ENCODE peak calls at places on chromosomes 2 and 18, in four cellular contexts. One of them, this sample, is unnamed.

GRCh38 chr2:11866358-11867335 is 120.2 kb downstream of the LPIN1 start:
- DNase-seq in heart left ventricle: no peak
- DNase-seq in sigmoid colon: no peak
- DNase-seq in esophagus muscularis mucosa: no peak
- DNase-seq in this sample: no peak

GRCh38 chr2:14909795-14910194 is 277.3 kb downstream of the LRATD1 start:
- DNase-seq in heart left ventricle: no peak
- DNase-seq in sigmoid colon: no peak
- DNase-seq in esophagus muscularis mucosa: no peak
- DNase-seq in this sample: no peak

GRCh38 chr2:105969552-105969951 is 224.5 kb downstream of the UXS1 start:
- DNase-seq in heart left ventricle: no peak
- DNase-seq in esophagus muscularis mucosa: no peak
- DNase-seq in sigmoid colon: no peak
- DNase-seq in this sample: no peak

GRCh38 chr2:209685963-209686362 is 85.7 kb upstream of the UNC80 start:
- DNase-seq in heart left ventricle: peak
- DNase-seq in esophagus muscularis mucosa: no peak
- DNase-seq in sigmoid colon: no peak
- DNase-seq in this sample: no peak

GRCh38 chr2:45008296-45009129 is 739 bp downstream of the SIX2 start:
- DNase-seq in heart left ventricle: no peak
- DNase-seq in esophagus muscularis mucosa: no peak
- DNase-seq in sigmoid colon: no peak
- DNase-seq in this sample: peak

GRCh38 chr2:189372688-189373257 is 68.5 kb upstream of the WDR75 start:
- DNase-seq in sigmoid colon: no peak
- DNase-seq in esophagus muscularis mucosa: no peak
- DNase-seq in heart left ventricle: no peak
- DNase-seq in this sample: no peak

GRCh38 chr2:194363878-194364277 is 1293.1 kb upstream of the SLC39A10 start:
- DNase-seq in heart left ventricle: no peak
- DNase-seq in esophagus muscularis mucosa: no peak
- DNase-seq in sigmoid colon: no peak
- DNase-seq in this sample: no peak

GRCh38 chr2:61134141-61134540 is 27.8 kb upstream of the C2orf74 start:
- DNase-seq in sigmoid colon: no peak
- DNase-seq in esophagus muscularis mucosa: no peak
- DNase-seq in heart left ventricle: no peak
- DNase-seq in this sample: no peak

GRCh38 chr18:45930953-45931352 is 36.2 kb downstream of the EPG5 start:
- DNase-seq in heart left ventricle: peak
- DNase-seq in esophagus muscularis mucosa: no peak
- DNase-seq in sigmoid colon: no peak
- DNase-seq in this sample: no peak

GRCh38 chr2:205739618-205740017 is 57.3 kb downstream of the NRP2 start:
- DNase-seq in sigmoid colon: no peak
- DNase-seq in heart left ventricle: no peak
- DNase-seq in esophagus muscularis mucosa: no peak
- DNase-seq in this sample: no peak

GRCh38 chr2:210363876-210364275 is 48.9 kb upstream of the MYL1 start:
- DNase-seq in sigmoid colon: no peak
- DNase-seq in esophagus muscularis mucosa: no peak
- DNase-seq in heart left ventricle: no peak
- DNase-seq in this sample: no peak

GRCh38 chr2:26492749-26493515 is 15.0 kb upstream of the OTOF start:
- DNase-seq in heart left ventricle: no peak
- DNase-seq in sigmoid colon: no peak
- DNase-seq in esophagus muscularis mucosa: no peak
- DNase-seq in this sample: no peak

GRCh38 chr2:57906152-57906732 is 140.4 kb upstream of the VRK2 start:
- DNase-seq in heart left ventricle: no peak
- DNase-seq in esophagus muscularis mucosa: no peak
- DNase-seq in sigmoid colon: no peak
- DNase-seq in this sample: no peak

DNA sequence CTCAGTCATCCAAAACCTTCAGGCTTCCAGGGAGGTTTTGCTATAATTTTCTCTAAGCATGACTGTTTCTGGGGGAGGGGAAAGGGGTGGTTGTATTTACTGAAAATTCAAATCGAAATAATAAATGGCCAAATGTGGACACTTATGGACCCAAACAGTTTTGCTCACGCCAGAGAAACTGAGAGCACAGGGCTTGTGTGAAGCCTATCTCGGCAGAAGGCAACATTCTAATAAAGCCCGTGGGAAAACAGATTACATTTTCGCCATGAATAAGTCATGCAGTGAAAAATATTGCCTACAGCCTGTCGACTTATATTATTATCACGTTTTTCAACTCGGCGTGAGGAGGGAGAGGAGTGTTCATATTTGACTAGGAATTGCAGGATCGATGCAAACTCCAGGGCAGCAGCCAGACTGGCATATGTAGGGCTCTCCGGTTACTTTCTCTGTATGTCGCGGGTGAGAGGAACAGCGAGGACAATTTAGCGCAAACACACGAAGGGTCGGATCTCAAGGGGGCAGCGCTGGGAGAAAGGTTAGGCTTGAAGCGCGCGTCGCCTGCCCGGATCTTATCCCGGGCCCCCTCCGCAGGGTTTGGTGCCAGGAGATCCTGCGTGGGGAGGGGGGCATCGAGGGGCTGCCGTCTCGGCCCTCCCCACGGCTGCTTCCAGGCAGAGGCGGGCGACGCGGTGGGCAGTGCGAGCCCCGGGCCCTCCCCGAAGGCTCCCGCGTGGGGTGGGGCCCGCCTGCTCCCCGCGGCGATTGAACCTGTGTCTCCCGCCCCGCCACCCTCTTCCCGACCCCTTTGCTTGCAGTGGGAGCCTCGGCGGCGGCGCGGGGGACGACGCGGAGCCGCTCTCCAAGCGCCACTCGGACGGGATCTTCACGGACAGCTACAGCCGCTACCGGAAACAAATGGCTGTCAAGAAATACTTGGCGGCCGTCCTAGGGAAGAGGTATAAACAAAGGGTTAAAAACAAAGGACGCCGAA is 4.3 kb downstream of the ADCYAP1 start:
- DNase-seq in sigmoid colon: no peak
- DNase-seq in esophagus muscularis mucosa: peak
- DNase-seq in heart left ventricle: no peak
- DNase-seq in this sample: no peak
- H3K4me3 ChIP-seq in sigmoid colon: peak
- H3K4me3 ChIP-seq in esophagus muscularis mucosa: peak
- H3K4me3 ChIP-seq in heart left ventricle: peak
- H3K4me3 ChIP-seq in this sample: peak

DNA sequence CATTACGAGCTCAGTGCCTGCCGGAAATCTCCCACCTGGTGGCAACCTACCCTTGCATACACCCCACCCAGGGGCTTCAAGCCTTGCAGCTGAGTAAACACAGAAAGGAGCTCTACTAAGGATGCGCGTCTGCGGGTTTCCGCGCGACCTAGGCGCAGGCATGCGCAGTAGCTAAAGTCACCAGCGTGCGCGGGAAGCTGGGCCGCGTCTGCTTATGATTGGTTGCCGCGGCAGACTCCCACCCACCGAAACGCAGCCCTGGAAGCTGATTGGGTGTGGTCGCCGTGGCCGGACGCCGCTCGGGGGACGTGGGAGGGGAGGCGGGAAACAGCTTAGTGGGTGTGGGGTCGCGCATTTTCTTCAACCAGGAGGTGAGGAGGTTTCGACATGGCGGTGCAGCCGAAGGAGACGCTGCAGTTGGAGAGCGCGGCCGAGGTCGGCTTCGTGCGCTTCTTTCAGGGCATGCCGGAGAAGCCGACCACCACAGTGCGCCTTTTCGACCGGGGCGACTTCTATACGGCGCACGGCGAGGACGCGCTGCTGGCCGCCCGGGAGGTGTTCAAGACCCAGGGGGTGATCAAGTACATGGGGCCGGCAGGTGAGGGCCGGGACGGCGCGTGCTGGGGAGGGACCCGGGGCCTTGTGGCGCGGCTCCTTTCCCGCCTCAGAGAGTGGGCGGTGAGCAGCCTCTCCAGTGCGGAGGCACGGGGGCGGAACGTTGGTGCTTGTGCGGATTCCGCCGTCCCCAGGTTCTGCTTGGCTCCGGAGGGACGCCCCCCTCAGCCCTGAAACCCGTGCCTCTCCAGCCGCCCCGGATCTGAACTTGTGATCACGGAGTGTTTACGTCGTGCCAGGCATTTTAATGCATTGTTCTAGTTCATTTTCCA is at the start of gene MSH2:
- DNase-seq in esophagus muscularis mucosa: peak
- DNase-seq in sigmoid colon: peak
- DNase-seq in heart left ventricle: peak
- DNase-seq in this sample: peak
- TF ChIP-seq POLR2A in esophagus muscularis mucosa: no peak
- TF ChIP-seq POLR2A in sigmoid colon: no peak
- TF ChIP-seq POLR2A in heart left ventricle: peak
- TF ChIP-seq POLR2A in this sample: no peak

GRCh38 chr2:3535467-3535793 is 16.1 kb upstream of the ADI1 start:
- DNase-seq in heart left ventricle: no peak
- DNase-seq in esophagus muscularis mucosa: no peak
- DNase-seq in sigmoid colon: no peak
- DNase-seq in this sample: no peak

GRCh38 chr2:3535794-3536681 is 16.7 kb upstream of the ADI1 start:
- DNase-seq in esophagus muscularis mucosa: no peak
- DNase-seq in sigmoid colon: peak
- DNase-seq in heart left ventricle: peak
- DNase-seq in this sample: peak

GRCh38 chr2:3539836-3540235 is 18.3 kb downstream of the RNASEH1 start:
- DNase-seq in sigmoid colon: no peak
- DNase-seq in esophagus muscularis mucosa: no peak
- DNase-seq in heart left ventricle: no peak
- DNase-seq in this sample: no peak

GRCh38 chr2:3534251-3534814 is 15.0 kb upstream of the ADI1 start:
- DNase-seq in sigmoid colon: no peak
- DNase-seq in heart left ventricle: no peak
- DNase-seq in esophagus muscularis mucosa: no peak
- DNase-seq in this sample: no peak

GRCh38 chr2:3536682-3537632 is 17.6 kb upstream of the ADI1 start:
- DNase-seq in esophagus muscularis mucosa: no peak
- DNase-seq in heart left ventricle: no peak
- DNase-seq in sigmoid colon: peak
- DNase-seq in this sample: no peak
- H3K4me3 ChIP-seq in esophagus muscularis mucosa: peak
- H3K4me3 ChIP-seq in heart left ventricle: peak
- H3K4me3 ChIP-seq in sigmoid colon: peak
- H3K4me3 ChIP-seq in this sample: peak

DNA sequence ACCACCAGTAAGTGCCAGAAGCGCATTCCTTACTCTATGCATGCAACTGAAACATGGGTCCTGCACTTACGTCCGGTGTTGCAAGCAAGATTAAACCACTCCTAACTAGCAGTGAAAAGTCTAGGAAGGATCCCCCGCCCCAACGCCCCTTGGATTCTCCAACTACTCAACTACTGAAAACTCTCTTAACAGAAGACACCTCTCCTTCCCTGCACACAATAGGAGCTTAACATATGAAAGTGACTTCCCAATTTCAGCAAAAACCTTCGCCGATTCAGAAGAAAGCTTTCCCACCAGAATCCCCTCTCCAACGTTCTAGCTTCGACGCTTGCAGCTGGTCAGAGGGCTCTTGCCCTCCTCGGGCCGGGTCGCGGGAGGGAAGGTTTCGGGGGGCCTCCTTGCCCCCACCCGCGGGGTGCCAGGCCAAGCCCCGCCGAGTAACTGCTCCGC is 572 bp downstream of the IWS1 start:
- DNase-seq in sigmoid colon: no peak
- DNase-seq in esophagus muscularis mucosa: no peak
- DNase-seq in heart left ventricle: no peak
- DNase-seq in this sample: no peak
- TF ChIP-seq POLR2A in sigmoid colon: no peak
- TF ChIP-seq POLR2A in esophagus muscularis mucosa: no peak
- TF ChIP-seq POLR2A in heart left ventricle: no peak
- TF ChIP-seq POLR2A in this sample: no peak

GRCh38 chr2:176187306-176188217 is 906 bp upstream of the HOXD1 start:
- DNase-seq in sigmoid colon: no peak
- DNase-seq in heart left ventricle: no peak
- DNase-seq in esophagus muscularis mucosa: no peak
- DNase-seq in this sample: no peak

GRCh38 chr2:176189666-176190641 is 1.5 kb downstream of the HOXD1 start:
- DNase-seq in sigmoid colon: no peak
- DNase-seq in esophagus muscularis mucosa: no peak
- DNase-seq in heart left ventricle: no peak
- DNase-seq in this sample: no peak

GRCh38 chr2:176186024-176186423 is 2.4 kb upstream of the HOXD1 start:
- DNase-seq in heart left ventricle: no peak
- DNase-seq in esophagus muscularis mucosa: peak
- DNase-seq in sigmoid colon: no peak
- DNase-seq in this sample: no peak

GRCh38 chr2:176188969-176189665 is 649 bp downstream of the HOXD1 start:
- DNase-seq in sigmoid colon: no peak
- DNase-seq in heart left ventricle: no peak
- DNase-seq in esophagus muscularis mucosa: no peak
- DNase-seq in this sample: no peak

GRCh38 chr2:176188218-176188968 is at the start of gene HOXD1:
- DNase-seq in esophagus muscularis mucosa: no peak
- DNase-seq in sigmoid colon: no peak
- DNase-seq in heart left ventricle: peak
- DNase-seq in this sample: no peak
- H3K4me3 ChIP-seq in esophagus muscularis mucosa: peak
- H3K4me3 ChIP-seq in sigmoid colon: peak
- H3K4me3 ChIP-seq in heart left ventricle: peak
- H3K4me3 ChIP-seq in this sample: peak

DNA sequence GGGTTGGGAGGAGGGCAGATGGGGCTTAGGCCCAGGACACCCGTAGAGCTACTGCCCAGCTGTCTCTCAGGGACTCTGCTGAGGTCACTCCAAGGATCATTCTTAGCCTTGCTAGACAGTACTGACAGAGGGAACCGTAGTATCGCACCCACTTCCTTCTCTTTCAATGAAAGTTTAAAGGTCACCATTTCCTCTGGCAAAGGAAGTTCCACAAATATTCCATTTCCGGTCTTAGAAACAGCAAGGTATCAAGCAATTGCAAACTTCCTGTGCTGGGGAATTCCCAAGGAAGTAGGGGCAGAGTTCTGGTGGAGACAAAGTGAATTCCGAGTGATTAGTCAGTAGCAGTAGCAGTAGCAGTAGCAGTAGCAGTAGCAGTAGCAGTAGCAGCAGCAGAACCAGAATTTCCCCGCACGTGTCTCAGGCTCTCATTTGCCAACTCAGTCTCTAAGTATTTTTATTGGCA is 24.7 kb downstream of the IL1B start:
- DNase-seq in esophagus muscularis mucosa: no peak
- DNase-seq in sigmoid colon: no peak
- DNase-seq in heart left ventricle: peak
- DNase-seq in this sample: no peak
- TF ChIP-seq POLR2A in esophagus muscularis mucosa: no peak
- TF ChIP-seq POLR2A in sigmoid colon: no peak
- TF ChIP-seq POLR2A in heart left ventricle: no peak
- TF ChIP-seq POLR2A in this sample: no peak

GRCh38 chr2:41720298-41720697 is 327.5 kb upstream of the PKDCC start:
- DNase-seq in sigmoid colon: no peak
- DNase-seq in heart left ventricle: no peak
- DNase-seq in esophagus muscularis mucosa: no peak
- DNase-seq in this sample: no peak
- H3K4me3 ChIP-seq in sigmoid colon: peak
- H3K4me3 ChIP-seq in heart left ventricle: peak
- H3K4me3 ChIP-seq in esophagus muscularis mucosa: no peak
- H3K4me3 ChIP-seq in this sample: no peak

This sample was measured in stomach.